ENCODE peak calls at places on chromosomes 2 and 18, in six cellular contexts. E, M, T, B, W and K are unnamed samples. For H3F3A, the result is how much of the 10 kb centered on the place peaks cover.

GRCh38 chr18:43661570-43661969 is 384.3 kb upstream of the SYT4 start:
- DNase-seq in M (peak), E (peak), B (peak), T (peak), W (peak), K (peak)

GRCh38 chr2:231319867-231320266 is 75.6 kb upstream of the B3GNT7 start:
- DNase-seq in T (no peak), M (no peak), W (no peak), B (no peak), E (no peak), K (no peak)

GRCh38 chr2:190718652-190719526 is 70.0 kb downstream of the NAB1 start:
- DNase-seq in B (no peak), M (peak), W (peak), E (peak), T (no peak), K (peak)

GRCh38 chr2:145845923-145846322 is 1326.0 kb upstream of the ZEB2 start:
- DNase-seq in T (no peak), E (no peak), B (no peak), W (no peak), M (no peak), K (no peak)

GRCh38 chr18:45321520-45321919 is 293.8 kb upstream of the SLC14A2 start:
- DNase-seq in E (no peak), T (no peak), W (no peak), M (no peak), B (no peak), K (no peak)

GRCh38 chr2:28096421-28096820 is 205.9 kb downstream of the BABAM2 start:
- DNase-seq in M (no peak), E (peak), T (no peak), W (peak), B (no peak), K (no peak)

GRCh38 chr18:41767960-41768359 is 187.1 kb upstream of the PIK3C3 start:
- DNase-seq in B (no peak), W (peak), M (peak), T (peak), E (peak), K (peak)

GRCh38 chr2:26412091-26412673 is 10.5 kb downstream of the DRC1 start:
- DNase-seq in W (no peak), E (no peak), B (peak), T (no peak), M (no peak), K (no peak)

GRCh38 chr2:207394203-207394741 is 135.5 kb upstream of the CREB1 start:
- DNase-seq in E (peak), T (no peak), M (no peak), B (no peak), W (peak), K (no peak)

GRCh38 chr2:120904379-120904778 is 168.7 kb downstream of the GLI2 start:
- DNase-seq in W (no peak), E (no peak), M (peak), T (no peak), B (no peak), K (peak)

GRCh38 chr18:25147878-25148488 is 204.0 kb downstream of the ZNF521 start:
- DNase-seq in T (no peak), W (no peak), M (peak), B (no peak), E (no peak), K (no peak)

GRCh38 chr18:74942319-74942910 is 266.5 kb downstream of the PTGR3 start:
- DNase-seq in W (no peak), M (no peak), T (no peak), B (no peak), E (peak), K (no peak)

GRCh38 chr2:215338883-215339679 is 27.2 kb downstream of the ATIC start:
- DNase-seq in B (no peak), W (no peak), M (peak), E (no peak), T (no peak), K (no peak)

GRCh38 chr2:162932416-162932815 is 93.8 kb upstream of the KCNH7 start:
- DNase-seq in M (no peak), T (no peak), B (no peak), W (no peak), E (no peak), K (no peak)

GRCh38 chr2:192500550-192501200 is 305.9 kb upstream of the TMEFF2 start:
- DNase-seq in M (no peak), B (no peak), W (peak), T (no peak), E (peak), K (no peak)

GRCh38 chr2:197079832-197080555 is 153.5 kb upstream of the PGAP1 start:
- DNase-seq in M (peak), W (peak), B (no peak), T (peak), E (peak), K (peak)

GRCh38 chr18:75530548-75531211 is 103.2 kb upstream of the SMIM21 start:
- DNase-seq in T (no peak), B (no peak), M (no peak), E (peak), W (peak), K (no peak)

GRCh38 chr2:232478571-232479340 is 8.9 kb downstream of the ECEL1 start:
- DNase-seq in T (no peak), M (no peak), W (no peak), B (no peak), E (no peak), K (no peak)

GRCh38 chr18:25449046-25449445 is 97.1 kb upstream of the ZNF521 start:
- DNase-seq in E (no peak), B (no peak), T (no peak), M (no peak), W (no peak), K (no peak)

GRCh38 chr2:62216616-62217015 is 20.7 kb downstream of the B3GNT2 start:
- DNase-seq in B (no peak), M (no peak), W (peak), E (no peak), T (no peak), K (no peak)

GRCh38 chr2:190446750-190447516 is 38.8 kb downstream of the MFSD6 start:
- DNase-seq in E (no peak), T (no peak), M (no peak), W (no peak), B (no peak), K (no peak)

GRCh38 chr2:29940706-29941105 is 19.3 kb upstream of the ALK start:
- DNase-seq in W (no peak), M (no peak), B (no peak), T (no peak), E (no peak), K (no peak)

GRCh38 chr2:232049350-232049749 is 87.8 kb downstream of the DIS3L2 start:
- DNase-seq in M (no peak), E (no peak), W (no peak), T (no peak), B (no peak), K (no peak)

GRCh38 chr18:22113144-22113813 is 56.1 kb upstream of the GATA6 start:
- DNase-seq in B (no peak), T (no peak), W (no peak), E (no peak), M (no peak), K (no peak)

GRCh38 chr2:102112692-102113665 is 29.6 kb upstream of the IL1R1 start:
- DNase-seq in B (no peak), M (no peak), T (no peak), E (no peak), W (peak), K (no peak)

GRCh38 chr2:119387381-119388129 is 20.8 kb downstream of the DBI start:
- DNase-seq in T (no peak), W (peak), E (no peak), B (peak), M (peak), K (peak)

GRCh38 chr2:109341904-109342303 is 212.9 kb downstream of the SH3RF3 start:
- DNase-seq in M (no peak), W (no peak), E (no peak), B (no peak), T (no peak), K (no peak)

GRCh38 chr18:74645717-74646116 is 48.0 kb downstream of the ZNF407 start:
- DNase-seq in E (no peak), M (no peak), W (peak), T (no peak), B (no peak), K (no peak)

GRCh38 chr2:88187038-88187676 is 17.0 kb downstream of the THNSL2 start:
- DNase-seq in B (peak), W (peak), T (peak), E (peak), M (peak), K (peak)

GRCh38 chr2:112290638-112291037 is 15.2 kb downstream of the ZC3H6 start:
- DNase-seq in W (no peak), T (no peak), M (no peak), B (no peak), E (no peak), K (no peak)

GRCh38 chr2:232369126-232369955 is 9.2 kb upstream of the ALPP start:
- DNase-seq in E (no peak), B (no peak), T (no peak), M (no peak), W (no peak), K (no peak)

GRCh38 chr2:96772903-96773675 is 12.4 kb downstream of the CNNM4 start:
- DNase-seq in W (no peak), B (no peak), M (no peak), T (no peak), E (no peak), K (no peak)

DNA sequence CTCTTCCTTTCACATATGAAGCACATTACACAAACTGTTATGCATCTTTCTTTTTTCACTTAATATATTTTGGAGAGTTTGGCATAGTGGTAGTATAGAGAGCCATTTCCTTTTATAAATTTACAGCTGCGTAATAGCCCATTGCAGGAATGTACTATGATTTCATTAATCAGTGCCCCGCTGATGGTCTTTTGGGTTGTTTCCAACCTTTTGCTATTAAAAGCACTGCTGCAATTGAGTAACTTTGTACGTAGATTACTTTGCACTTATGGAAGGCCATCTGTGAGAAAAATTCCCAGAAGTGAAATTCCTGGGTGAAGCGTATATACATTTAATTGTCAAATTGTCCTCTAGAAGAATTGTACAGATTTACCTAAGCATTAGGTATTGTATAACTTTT is 565.3 kb upstream of the ZNF804A start:
- DNase-seq in W (no peak), T (no peak), E (no peak), M (no peak), B (no peak), K (no peak)
- TF ChIP-seq EZH2phosphoT487 in W (no peak), T (no peak), E (no peak), M (no peak), B (no peak), K (no peak)

GRCh38 chr2:235863414-235863813 is 304.8 kb downstream of the GBX2 start:
- DNase-seq in T (no peak), B (no peak), W (no peak), M (no peak), E (no peak), K (no peak)
- H3F3A ChIP-seq in T (under half), B (under half), W (under half), M (under half), E (under half), K (under half)

GRCh38 chr2:172408143-172408766 is 19.1 kb upstream of the ITGA6 start:
- DNase-seq in M (no peak), W (no peak), E (peak), B (no peak), T (peak), K (no peak)
- TF ChIP-seq EZH2phosphoT487 in M (no peak), W (no peak), E (no peak), B (no peak), T (no peak), K (no peak)

DNA sequence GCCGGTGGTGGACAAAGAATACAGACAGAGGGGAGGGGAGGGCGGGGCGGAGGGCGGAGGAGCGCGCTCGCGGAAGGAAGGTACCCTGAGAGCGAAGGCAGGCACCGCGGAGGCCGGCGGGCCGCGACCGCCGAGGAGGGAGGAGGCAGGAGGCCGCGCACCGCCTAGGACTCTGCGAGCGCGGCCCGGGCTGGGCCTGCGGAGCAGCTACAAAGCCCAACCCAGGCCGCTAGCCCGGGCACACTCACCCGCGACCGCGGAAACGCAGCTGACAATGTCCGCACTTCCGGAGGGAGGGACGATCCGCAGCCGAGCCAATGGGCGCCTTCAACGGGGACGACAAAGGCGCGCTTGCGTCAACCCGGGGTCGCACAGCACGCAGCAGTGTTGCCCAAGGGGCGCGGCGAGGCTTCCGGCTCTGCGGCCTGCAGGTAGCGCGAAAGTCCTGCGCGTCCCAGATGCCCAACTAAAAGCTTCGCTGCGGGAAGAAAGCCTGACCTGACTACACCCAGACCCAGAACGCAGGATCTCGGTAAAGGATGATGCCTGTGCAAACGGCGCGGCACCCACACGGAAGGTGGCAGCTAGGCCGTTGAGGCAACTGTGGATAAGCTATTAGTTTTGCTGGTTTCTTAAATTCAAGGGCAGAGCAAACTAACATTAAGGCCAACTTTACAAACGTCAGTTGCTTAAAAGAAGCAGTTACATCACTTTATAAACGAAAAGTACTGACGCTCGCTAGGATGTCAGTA is at the start of gene C18orf32:
- DNase-seq in B (peak), E (peak), W (peak), T (peak), M (peak), K (peak)
- H3F3A ChIP-seq in B (half or more), E (under half), W (half or more), T (half or more), M (under half), K (under half)

GRCh38 chr18:1050012-1050657 is 145.5 kb downstream of the ADCYAP1 start:
- DNase-seq in W (peak), T (no peak), M (no peak), B (no peak), E (peak), K (no peak)
- TF ChIP-seq EZH2phosphoT487 in W (no peak), T (no peak), M (no peak), B (no peak), E (no peak), K (no peak)

GRCh38 chr18:3624546-3624817 is 174.5 kb downstream of the TGIF1 start:
- DNase-seq in B (no peak), T (no peak), E (no peak), W (no peak), M (no peak), K (no peak)
- H3F3A ChIP-seq in B (under half), T (under half), E (under half), W (under half), M (under half), K (under half)

DNA sequence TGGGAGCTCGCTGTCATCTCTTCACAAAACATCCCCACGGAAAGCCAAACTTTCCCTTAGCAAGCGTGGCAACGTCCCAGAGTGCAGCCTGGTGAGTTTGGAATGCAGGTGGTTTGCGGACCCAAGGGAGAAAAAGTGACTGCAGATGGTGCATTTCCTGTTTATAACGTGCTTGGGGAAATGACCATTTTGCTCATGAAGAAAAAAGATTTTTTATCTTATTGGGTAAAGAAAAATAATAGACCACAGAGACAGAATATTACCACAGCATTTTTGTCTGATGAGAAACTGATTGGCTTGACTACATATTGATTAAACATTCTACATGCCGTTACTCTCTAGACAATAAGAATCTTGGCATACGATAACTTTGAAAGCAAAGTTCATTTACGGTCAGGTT is 136.5 kb downstream of the COPS8 start:
- DNase-seq in E (peak), T (no peak), B (no peak), M (no peak), W (peak), K (no peak)
- TF ChIP-seq EZH2phosphoT487 in E (no peak), T (no peak), B (no peak), M (no peak), W (no peak), K (no peak)

DNA sequence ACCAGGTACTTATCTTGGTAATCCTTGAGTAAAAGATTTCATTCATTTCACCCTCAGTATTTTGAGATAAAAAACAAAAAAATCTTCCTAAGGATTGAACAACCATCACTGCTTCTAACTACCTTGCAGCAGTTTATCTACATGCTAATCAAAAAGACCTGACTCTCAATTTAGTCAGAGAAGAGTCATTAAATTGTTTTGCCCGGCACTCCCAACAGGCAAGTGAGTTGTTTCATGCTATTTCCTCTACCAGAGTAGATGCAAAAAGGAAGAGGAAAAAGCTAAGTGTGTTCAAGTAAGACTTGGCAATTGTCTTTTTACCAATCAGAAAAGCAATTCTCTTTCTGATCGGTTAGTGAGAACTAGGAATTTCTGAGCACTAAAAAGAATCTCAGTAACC is 39.5 kb downstream of the MYO5B start:
- DNase-seq in M (no peak), B (no peak), E (peak), W (no peak), T (no peak), K (no peak)
- H3F3A ChIP-seq in M (under half), B (under half), E (under half), W (under half), T (under half), K (under half)

GRCh38 chr2:126527836-126528490 is 128.0 kb upstream of the GYPC start:
- DNase-seq in B (peak), T (peak), W (peak), M (peak), E (no peak), K (peak)
- TF ChIP-seq EZH2phosphoT487 in B (no peak), T (no peak), W (no peak), M (no peak), E (no peak), K (no peak)